ENCODE peak calls at places on chromosomes 13 and 19, in five cellular contexts. O is pancreas, N is NB4, Q is heart right ventricle, W is colonic mucosa. G is an unnamed sample.

GRCh38 chr19:21604941-21605548 is 99.6 kb downstream of the ZNF429 start:
- DNase-seq in O (peak), N (peak), Q (peak), W (peak), G (no peak)

GRCh38 chr13:111905609-111905945 is 161.4 kb upstream of the SOX1 start:
- DNase-seq in O (no peak), N (no peak), Q (no peak), W (no peak), G (no peak)

GRCh38 chr19:4064073-4064550 is 2.6 kb downstream of the ZBTB7A start:
- DNase-seq in O (no peak), N (no peak), Q (no peak), W (peak), G (no peak)

GRCh38 chr19:44696939-44697669 is 1.8 kb upstream of the CEACAM16 start:
- DNase-seq in O (peak), N (no peak), Q (no peak), W (no peak), G (no peak)

GRCh38 chr13:30577381-30577780 is 40.3 kb upstream of the USPL1 start:
- DNase-seq in O (no peak), N (peak), Q (no peak), W (no peak), G (peak)

GRCh38 chr13:43908156-43909126 is 28.7 kb downstream of the LACC1 start:
- DNase-seq in O (no peak), N (peak), Q (no peak), W (no peak), G (peak)

GRCh38 chr13:106352850-106353249 is 182.6 kb downstream of the EFNB2 start:
- DNase-seq in O (no peak), N (no peak), Q (no peak), W (no peak), G (no peak)

GRCh38 chr13:30002577-30002976 is 152.2 kb upstream of the UBL3 start:
- DNase-seq in O (no peak), N (peak), Q (no peak), W (no peak), G (peak)

GRCh38 chr19:8017808-8018207 is 12.4 kb upstream of the ELAVL1 start:
- DNase-seq in O (no peak), N (peak), Q (no peak), W (peak), G (peak)

DNA sequence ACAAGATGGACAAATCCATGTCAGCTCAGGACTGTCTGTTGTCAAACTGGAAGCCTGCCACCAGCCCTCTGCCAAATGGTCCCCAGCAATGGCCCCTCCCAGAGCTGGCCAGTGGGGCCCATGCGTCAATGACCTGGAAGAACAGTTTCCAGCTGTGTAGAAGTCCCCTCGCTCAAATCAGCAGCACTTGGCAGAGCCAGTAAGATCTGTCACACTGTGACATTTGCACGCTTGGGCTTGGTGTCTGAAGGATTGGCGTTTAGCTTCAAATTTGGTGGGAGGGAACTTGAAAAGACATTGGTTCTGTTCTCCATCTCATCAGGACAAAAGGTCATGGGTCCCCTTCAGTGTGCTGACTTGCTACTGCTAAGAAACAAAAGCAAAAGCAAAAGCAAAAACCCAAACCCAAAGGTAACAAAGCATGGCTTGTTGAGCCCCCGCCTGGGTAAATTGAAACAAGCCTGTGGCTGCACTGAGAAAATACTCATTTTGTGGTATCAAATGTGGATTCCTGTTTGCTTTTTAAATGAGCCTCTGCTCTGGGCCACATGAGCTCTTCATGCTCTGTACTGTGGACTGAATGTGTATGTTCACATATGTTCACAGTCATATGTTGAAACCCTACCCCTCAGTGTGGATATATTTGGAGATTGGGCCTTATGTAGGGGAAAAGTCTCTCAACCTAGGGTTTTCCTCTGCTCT is 253.6 kb upstream of the MAB21L1 start:
- DNase-seq in O (no peak), N (no peak), Q (peak), W (no peak), G (peak)
- H3K4me3 ChIP-seq in O (no peak), N (no peak), Q (no peak), W (no peak), G (peak)

DNA sequence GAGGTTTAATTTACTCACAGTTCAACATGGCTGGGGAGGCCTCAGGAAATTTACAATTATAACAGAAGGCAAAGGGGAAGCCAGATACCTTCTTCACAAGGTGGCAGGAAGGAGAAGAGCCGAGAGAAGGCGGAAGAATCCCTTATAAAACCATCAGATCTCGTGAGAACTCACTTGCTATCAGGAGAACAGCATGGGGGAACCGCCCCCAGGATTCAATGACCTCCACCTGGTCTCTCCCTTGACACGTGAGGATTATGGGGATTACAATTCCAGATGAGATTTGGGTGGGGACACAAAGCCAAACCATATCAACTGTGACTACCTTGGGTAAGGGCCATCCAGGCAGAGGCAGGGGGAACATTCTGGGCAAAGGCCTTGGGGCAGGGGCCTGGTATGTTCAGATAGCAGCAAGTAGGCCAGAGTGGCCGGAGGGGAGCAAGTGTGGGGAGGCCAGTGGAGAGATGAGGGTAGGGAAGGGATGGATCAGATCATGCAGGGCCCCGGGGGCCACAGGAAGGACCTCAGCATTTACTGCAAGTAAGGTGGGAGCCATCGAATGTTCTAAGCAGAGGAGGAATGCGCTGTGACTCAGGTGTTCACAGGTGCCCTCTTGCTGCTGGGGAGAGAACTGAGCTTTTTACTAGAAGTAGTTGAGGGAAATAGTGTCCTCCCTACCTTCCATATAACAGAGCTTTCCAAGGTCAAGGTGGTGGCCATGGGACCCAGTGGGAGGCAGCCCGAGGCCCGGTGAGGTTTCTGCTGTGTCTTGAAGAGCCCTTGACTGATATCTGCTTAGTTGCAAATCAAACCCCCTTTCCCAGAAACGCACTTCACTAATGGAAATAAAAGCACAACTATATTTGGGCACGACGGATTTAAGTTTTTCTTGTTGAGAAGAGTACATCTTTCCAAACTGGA is 18.0 kb downstream of the RAB3D start:
- DNase-seq in O (no peak), N (no peak), Q (no peak), W (no peak), G (no peak)
- TF ChIP-seq CTCF in O (no peak), N (peak), Q (no peak), W (no peak), G (peak)

GRCh38 chr13:32383836-32384618 is 43.9 kb downstream of the N4BP2L1 start:
- DNase-seq in O (no peak), N (no peak), Q (no peak), W (no peak), G (no peak)
- H3K4me3 ChIP-seq in O (no peak), N (no peak), Q (no peak), W (no peak), G (no peak)

GRCh38 chr19:19663292-19664120 is at the start of gene ATP13A1:
- DNase-seq in O (peak), N (peak), Q (peak), W (peak), G (peak)
- TF ChIP-seq CTCF in O (no peak), N (peak), Q (no peak), W (no peak), G (peak)

GRCh38 chr13:48446454-48446853 is 33.5 kb upstream of the LPAR6 start:
- DNase-seq in O (no peak), N (peak), Q (no peak), W (no peak), G (no peak)
- H3K4me3 ChIP-seq in O (no peak), N (no peak), Q (no peak), W (no peak), G (no peak)

GRCh38 chr13:27425918-27426630 is 1.7 kb downstream of the GTF3A start:
- DNase-seq in O (peak), N (peak), Q (peak), W (peak), G (peak)
- TF ChIP-seq CTCF in O (no peak), N (peak), Q (peak), W (no peak), G (peak)

GRCh38 chr19:32265991-32266390 is 79.4 kb upstream of the ZNF507 start:
- DNase-seq in O (no peak), N (no peak), Q (no peak), W (no peak), G (no peak)
- H3K4me3 ChIP-seq in O (no peak), N (no peak), Q (no peak), W (no peak), G (no peak)

GRCh38 chr13:38688674-38689073 is 1.8 kb downstream of the FREM2 start:
- DNase-seq in O (peak), N (no peak), Q (no peak), W (no peak), G (no peak)

GRCh38 chr13:38684714-38685113 is 2.2 kb upstream of the FREM2 start:
- DNase-seq in O (no peak), N (no peak), Q (no peak), W (no peak), G (no peak)

GRCh38 chr13:38686635-38687245 is at the start of gene FREM2:
- DNase-seq in O (peak), N (no peak), Q (no peak), W (peak), G (no peak)

GRCh38 chr13:38687246-38688229 is 661 bp downstream of the FREM2 start:
- DNase-seq in O (peak), N (no peak), Q (no peak), W (no peak), G (no peak)

GRCh38 chr13:38685974-38686571 is 804 bp upstream of the FREM2 start:
- DNase-seq in O (peak), N (no peak), Q (no peak), W (peak), G (peak)
- TF ChIP-seq CTCF in O (peak), N (no peak), Q (peak), W (no peak), G (no peak)